ENCODE peak calls at places on chromosome 20, in ten cellular contexts. B is AG09319, Z is GM13976, T is AG04450, R is HFFc6, V is fibroblast of villous mesenchyme, U is epithelial cell of proximal tubule, D is left lung, L is bronchial epithelial cell, H is fibroblast of pulmonary artery. E is an unnamed sample.

GRCh38 chr20:31488171-31488570 is 13.1 kb downstream of the REM1 start:
- DNase-seq in V (no peak), H (no peak), B (no peak), L (no peak), T (no peak), R (no peak), U (no peak), D (no peak), Z (no peak), E (no peak)

GRCh38 chr20:44959082-44959895 is 908 bp downstream of the TOMM34 start:
- DNase-seq in H (peak), Z (peak), V (peak), L (peak), B (no peak), D (no peak), R (peak), T (no peak), U (no peak), E (no peak)

GRCh38 chr20:58146761-58147160 is 81.7 kb downstream of the ANKRD60 start:
- DNase-seq in H (no peak), B (no peak), L (no peak), R (no peak), T (no peak), U (no peak), Z (no peak), V (no peak), D (no peak), E (no peak)

GRCh38 chr20:48970681-48971370 is 49.3 kb downstream of the ARFGEF2 start:
- DNase-seq in T (no peak), D (no peak), B (no peak), H (no peak), Z (no peak), V (no peak), L (no peak), R (no peak), U (no peak), E (no peak)

GRCh38 chr20:63162206-63162770 is 53.6 kb downstream of the YTHDF1 start:
- DNase-seq in R (no peak), D (no peak), L (no peak), Z (no peak), U (no peak), B (no peak), T (no peak), H (no peak), V (no peak), E (no peak)

GRCh38 chr20:53597085-53597482 is 3.4 kb upstream of the ZNF217 start:
- DNase-seq in T (no peak), L (peak), D (no peak), H (peak), U (no peak), Z (no peak), V (peak), B (no peak), R (no peak), E (no peak)

GRCh38 chr20:12798286-12798685 is 210.5 kb upstream of the SPTLC3 start:
- DNase-seq in B (no peak), V (no peak), R (no peak), D (no peak), H (no peak), T (no peak), L (no peak), Z (no peak), U (no peak), E (no peak)

GRCh38 chr20:35009665-35010328 is 54.1 kb downstream of the MYH7B start:
- DNase-seq in H (no peak), D (peak), R (no peak), U (no peak), L (no peak), Z (no peak), T (no peak), B (no peak), V (no peak), E (no peak)

GRCh38 chr20:31595654-31596411 is 9.3 kb upstream of the ID1 start:
- DNase-seq in D (peak), Z (no peak), U (no peak), H (peak), T (peak), R (peak), B (peak), L (no peak), V (peak), E (peak)

GRCh38 chr20:47019106-47019824 is 124.6 kb downstream of the EYA2 start:
- DNase-seq in R (peak), V (peak), H (no peak), B (peak), Z (no peak), L (no peak), U (no peak), T (peak), D (no peak), E (no peak)

GRCh38 chr20:47018381-47018780 is 123.7 kb downstream of the EYA2 start:
- DNase-seq in U (no peak), B (no peak), D (no peak), L (no peak), T (no peak), V (no peak), Z (no peak), H (no peak), R (no peak), E (no peak)

GRCh38 chr20:47021850-47022249 is 127.2 kb downstream of the EYA2 start:
- DNase-seq in T (no peak), V (no peak), H (no peak), B (no peak), R (no peak), L (no peak), U (no peak), Z (no peak), D (no peak), E (no peak)

GRCh38 chr20:47016068-47016664 is 121.5 kb downstream of the EYA2 start:
- DNase-seq in U (no peak), L (no peak), T (no peak), H (no peak), V (peak), R (no peak), B (no peak), Z (no peak), D (no peak), E (no peak)

GRCh38 chr20:47020231-47020630 is 125.6 kb downstream of the EYA2 start:
- DNase-seq in B (no peak), L (no peak), R (no peak), Z (no peak), H (no peak), U (no peak), V (peak), T (peak), D (no peak), E (no peak)
- TF ChIP-seq CTCF in B (no peak), L (no peak), R (no peak), Z (no peak), H (no peak), U (no peak), V (no peak), T (peak), D (no peak), E (no peak)

GRCh38 chr20:22815584-22815983 is 219.5 kb upstream of the SSTR4 start:
- DNase-seq in U (no peak), Z (no peak), V (no peak), B (no peak), D (no peak), R (no peak), T (no peak), H (no peak), L (no peak), E (no peak)
- TF ChIP-seq CTCF in U (peak), Z (no peak), V (peak), B (no peak), D (peak), R (no peak), T (no peak), H (peak), L (peak), E (no peak)

GRCh38 chr20:24638546-24639166 is 169.2 kb downstream of the SYNDIG1 start:
- DNase-seq in R (no peak), B (no peak), U (no peak), L (no peak), Z (no peak), V (no peak), H (no peak), D (no peak), T (no peak), E (no peak)

GRCh38 chr20:24639167-24639548 is 169.7 kb downstream of the SYNDIG1 start:
- DNase-seq in R (no peak), D (no peak), L (no peak), B (no peak), T (no peak), Z (no peak), H (no peak), V (no peak), U (no peak), E (no peak)

GRCh38 chr20:24637941-24638340 is 168.5 kb downstream of the SYNDIG1 start:
- DNase-seq in L (no peak), H (no peak), R (no peak), B (no peak), V (no peak), D (no peak), Z (no peak), U (no peak), T (no peak), E (no peak)

GRCh38 chr20:24640686-24641085 is 171.3 kb downstream of the SYNDIG1 start:
- DNase-seq in R (no peak), D (no peak), U (no peak), B (no peak), T (no peak), H (no peak), Z (no peak), L (no peak), V (no peak), E (no peak)

DNA sequence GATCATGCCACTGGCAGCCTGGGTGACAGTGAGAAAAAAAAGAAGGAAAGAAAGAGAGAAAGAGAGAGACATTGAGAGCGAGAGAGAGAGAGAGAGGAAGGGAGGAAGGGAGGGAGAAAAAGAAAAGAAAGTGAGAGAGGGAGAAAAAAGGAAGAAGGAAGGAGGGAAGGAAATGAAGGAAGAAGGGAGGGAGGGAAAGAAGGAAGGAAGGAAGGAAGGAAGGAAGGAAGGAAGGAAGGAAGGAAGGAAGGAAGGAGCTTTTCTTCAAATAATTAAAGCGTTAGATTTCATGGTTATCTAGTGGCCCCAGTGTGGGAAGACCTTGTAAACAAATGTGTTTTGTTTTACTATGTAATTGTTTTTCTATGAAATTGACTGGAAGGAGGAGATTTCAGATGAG is 170.8 kb downstream of the SYNDIG1 start:
- DNase-seq in B (no peak), V (no peak), U (no peak), L (no peak), R (no peak), D (no peak), Z (no peak), H (no peak), T (no peak), E (no peak)
- TF ChIP-seq CTCF in B (no peak), V (no peak), U (no peak), L (no peak), R (no peak), D (no peak), Z (no peak), H (no peak), T (no peak), E (no peak)

GRCh38 chr20:1332749-1333300 is 3.9 kb upstream of the SDCBP2 start:
- DNase-seq in R (no peak), Z (no peak), H (no peak), L (no peak), T (no peak), V (no peak), B (no peak), D (no peak), U (no peak), E (no peak)

GRCh38 chr20:1335961-1336698 is 7.2 kb upstream of the SDCBP2 start:
- DNase-seq in T (no peak), R (no peak), H (no peak), D (no peak), B (no peak), Z (no peak), L (no peak), U (no peak), V (no peak), E (no peak)

GRCh38 chr20:1334370-1334731 is 5.4 kb upstream of the SDCBP2 start:
- DNase-seq in V (no peak), H (no peak), B (no peak), T (no peak), R (no peak), Z (no peak), D (no peak), L (no peak), U (no peak), E (no peak)

GRCh38 chr20:1333462-1334369 is 4.8 kb upstream of the SDCBP2 start:
- DNase-seq in L (no peak), R (no peak), H (no peak), B (no peak), D (no peak), Z (no peak), T (no peak), U (no peak), V (no peak), E (no peak)

GRCh38 chr20:1334761-1335160 is 5.8 kb upstream of the SDCBP2 start:
- DNase-seq in L (peak), H (no peak), U (no peak), Z (no peak), B (no peak), V (peak), R (no peak), D (no peak), T (no peak), E (no peak)
- TF ChIP-seq CTCF in L (peak), H (peak), U (no peak), Z (no peak), B (no peak), V (peak), R (no peak), D (no peak), T (no peak), E (peak)

E was measured in keratinocyte.